ENCODE peak calls at places on chromosomes 4 and X, in six cellular contexts. F is HTR-8/SVneo, B is iris pigment epithelial cell, W is right cardiac atrium, Z is T follicular helper cell, G is HL-60. X is an unnamed sample.

GRCh38 chr4:184688447-184688846 is 38.9 kb downstream of the PRIMPOL start:
- DNase-seq in Z (no peak), W (no peak), B (peak), F (peak), G (no peak), X (no peak)

GRCh38 chrX:11558972-11559371 is 106.7 kb downstream of the ARHGAP6 start:
- DNase-seq in F (no peak), B (no peak), Z (peak), G (peak), W (no peak), X (peak)

GRCh38 chr4:5710065-5710961 is 688 bp upstream of the EVC start:
- DNase-seq in Z (no peak), W (no peak), F (peak), B (peak), G (no peak), X (no peak)

GRCh38 chrX:47644557-47645091 is 5.7 kb downstream of the ELK1 start:
- DNase-seq in G (no peak), W (no peak), F (no peak), Z (no peak), B (peak), X (no peak)

GRCh38 chr4:39037491-39037825 is 5.2 kb upstream of the TMEM156 start:
- DNase-seq in W (no peak), F (no peak), G (no peak), Z (no peak), B (peak), X (no peak)

GRCh38 chr4:30671926-30672325 is 48.2 kb upstream of the PCDH7 start:
- DNase-seq in B (no peak), F (no peak), Z (no peak), G (no peak), W (no peak), X (no peak)

GRCh38 chr4:2667428-2667827 is 88.7 kb downstream of the TNIP2 start:
- DNase-seq in W (no peak), Z (no peak), B (no peak), F (no peak), G (no peak), X (no peak)

GRCh38 chr4:2572076-2572475 is 35.6 kb downstream of the FAM193A start:
- DNase-seq in F (no peak), G (no peak), Z (no peak), B (no peak), W (no peak), X (no peak)

GRCh38 chrX:106898462-106898861 is 4.7 kb downstream of the RIPPLY1 start:
- DNase-seq in G (peak), Z (no peak), F (peak), B (peak), W (no peak), X (no peak)

GRCh38 chrX:131273024-131273423 is 16.1 kb downstream of the IGSF1 start:
- DNase-seq in Z (no peak), W (no peak), B (no peak), G (no peak), F (no peak), X (no peak)

GRCh38 chr4:76197001-76197743 is 16.5 kb downstream of the SCARB2 start:
- DNase-seq in F (no peak), B (peak), G (no peak), W (no peak), Z (no peak), X (no peak)

GRCh38 chr4:15778742-15779231 is 659 bp downstream of the CD38 start:
- DNase-seq in W (peak), Z (no peak), B (peak), G (peak), F (peak), X (no peak)

GRCh38 chr4:108527729-108528128 is 92.6 kb upstream of the RPL34 start:
- DNase-seq in B (no peak), F (no peak), G (no peak), W (no peak), Z (no peak), X (peak)

GRCh38 chr4:156764145-156764544 is 207.5 kb downstream of the PDGFC start:
- DNase-seq in G (no peak), Z (no peak), B (peak), W (no peak), F (no peak), X (no peak)

GRCh38 chr4:153154010-153154975 is 50.0 kb upstream of the TRIM2 start:
- DNase-seq in F (peak), W (no peak), B (peak), Z (peak), G (no peak), X (no peak)

GRCh38 chrX:9149831-9150230 is 115.9 kb upstream of the FAM9B start:
- DNase-seq in Z (no peak), F (no peak), W (no peak), G (no peak), B (peak), X (no peak)

X was measured in effector CD8-positive, alpha-beta T cell.